ENCODE peak calls at places on chromosomes 13 and 19, in ten cellular contexts. U, R, F, I, J, B, H, S, Z and A are unnamed samples.

GRCh38 chr13:47397739-47398138 is 500.9 kb upstream of the HTR2A start:
- DNase-seq in Z (no peak), I (no peak), U (peak; percentile 39), B (no peak), J (no peak), R (no peak), H (peak; percentile 27), F (no peak), S (no peak), A (no peak)

GRCh38 chr13:112355274-112355843 is 20.8 kb upstream of the SPACA7 start:
- DNase-seq in B (no peak), F (no peak), S (no peak), U (no peak), H (no peak), Z (no peak), I (no peak), R (no peak), J (no peak), A (no peak)

GRCh38 chr19:1489463-1489971 is 633 bp downstream of the PCSK4 start:
- DNase-seq in B (no peak), R (no peak), I (no peak), H (no peak), U (no peak), J (no peak), Z (no peak), F (peak; percentile 71), S (peak; percentile 25), A (no peak)

GRCh38 chr13:94661396-94661795 is 50.9 kb downstream of the SOX21 start:
- DNase-seq in S (no peak), I (no peak), J (no peak), R (no peak), H (no peak), U (no peak), Z (no peak), F (no peak), B (no peak), A (no peak)

GRCh38 chr13:114102521-114103288 is 29.7 kb downstream of the RASA3 start:
- DNase-seq in Z (no peak), J (peak; percentile 42), R (no peak), H (no peak), S (peak; percentile 35), B (no peak), F (no peak), U (no peak), I (peak; percentile 22), A (no peak)

GRCh38 chr19:1424182-1424955 is 13.8 kb upstream of the RPS15 start:
- DNase-seq in S (no peak), U (no peak), B (no peak), F (no peak), J (no peak), R (no peak), H (no peak), I (no peak), Z (no peak), A (no peak)

GRCh38 chr13:59750860-59751259 is 412.9 kb downstream of the DIAPH3 start:
- DNase-seq in F (no peak), S (peak; percentile 60), B (no peak), I (no peak), Z (peak; percentile 83), J (no peak), U (peak; percentile 76), R (no peak), H (peak; percentile 95), A (no peak)

GRCh38 chr19:3413796-3414327 is 47.5 kb downstream of the NFIC start:
- DNase-seq in I (no peak), U (no peak), F (no peak), S (peak; percentile 58), R (no peak), H (no peak), B (no peak), J (no peak), Z (no peak), A (no peak)

GRCh38 chr19:18904334-18905057 is 8.5 kb upstream of the CERS1 start:
- DNase-seq in Z (no peak), U (no peak), H (no peak), F (no peak), B (no peak), I (no peak), J (no peak), R (no peak), S (no peak), A (peak; percentile 31)

GRCh38 chr13:31968473-31968872 is 63.1 kb upstream of the FRY start:
- DNase-seq in R (no peak), Z (no peak), S (no peak), I (no peak), J (no peak), B (no peak), H (no peak), U (no peak), F (no peak), A (no peak)

GRCh38 chr19:5395996-5396939 is 55.7 kb upstream of the PTPRS start:
- DNase-seq in I (no peak), S (no peak), B (no peak), H (peak; percentile 53), J (no peak), U (no peak), F (no peak), R (no peak), Z (no peak), A (no peak)

GRCh38 chr13:25478186-25478585 is 106.4 kb downstream of the ATP8A2 start:
- DNase-seq in B (no peak), F (no peak), I (no peak), U (peak; percentile 4), J (no peak), Z (no peak), R (no peak), S (no peak), H (peak; percentile 88), A (no peak)

GRCh38 chr19:4023600-4024398 is 16.3 kb downstream of the PIAS4 start:
- DNase-seq in S (no peak), F (no peak), U (no peak), J (no peak), Z (no peak), H (no peak), B (no peak), I (no peak), R (no peak), A (no peak)

GRCh38 chr19:50794778-50795664 is 4.8 kb downstream of the ACP4 start:
- DNase-seq in U (no peak), H (peak; percentile 67), J (no peak), B (no peak), Z (no peak), R (no peak), S (peak; percentile 57), F (peak; percentile 63), I (no peak), A (no peak)

GRCh38 chr13:28493740-28494536 is 990 bp downstream of the FLT1 start:
- DNase-seq in U (no peak), S (peak; percentile 28), R (no peak), B (no peak), Z (peak; percentile 20), F (no peak), J (no peak), I (no peak), H (peak; percentile 59), A (no peak)
- H3K4me1 ChIP-seq in U (no peaks in the 10 kb centered on the region), S (no peaks in the 10 kb centered on the region), R (no peaks in the 10 kb centered on the region), B (peaks cover 15% of the 10 kb centered on the region), Z (no peaks in the 10 kb centered on the region), F (peaks cover 34% of the 10 kb centered on the region), J (peaks cover 20% of the 10 kb centered on the region), I (peaks cover 4% of the 10 kb centered on the region), H (peaks cover 53% of the 10 kb centered on the region), A (peaks cover 3% of the 10 kb centered on the region)

GRCh38 chr19:49595819-49596404 is 4.9 kb downstream of the PRR12 start:
- DNase-seq in Z (no peak), S (no peak), F (no peak), H (no peak), I (peak; percentile 41), U (no peak), J (no peak), B (no peak), R (no peak), A (no peak)

GRCh38 chr19:49593233-49594113 is 2.5 kb downstream of the PRR12 start:
- DNase-seq in R (peak; percentile 89), H (peak; percentile 99), S (peak; percentile 99), I (peak; percentile 94), J (peak; percentile 96), B (peak; percentile 97), Z (peak; percentile 91), U (peak; percentile 89), F (peak; percentile 93), A (peak; percentile 91)

GRCh38 chr19:49595006-49595818 is 4.2 kb downstream of the PRR12 start:
- DNase-seq in U (no peak), R (no peak), H (no peak), F (no peak), I (peak; percentile 44), B (no peak), Z (no peak), J (no peak), S (no peak), A (no peak)

GRCh38 chr19:49592486-49593232 is 1.7 kb downstream of the PRR12 start:
- DNase-seq in U (no peak), B (no peak), J (no peak), R (no peak), F (peak; percentile 42), S (no peak), I (peak; percentile 45), Z (no peak), H (peak; percentile 69), A (peak; percentile 53)

DNA sequence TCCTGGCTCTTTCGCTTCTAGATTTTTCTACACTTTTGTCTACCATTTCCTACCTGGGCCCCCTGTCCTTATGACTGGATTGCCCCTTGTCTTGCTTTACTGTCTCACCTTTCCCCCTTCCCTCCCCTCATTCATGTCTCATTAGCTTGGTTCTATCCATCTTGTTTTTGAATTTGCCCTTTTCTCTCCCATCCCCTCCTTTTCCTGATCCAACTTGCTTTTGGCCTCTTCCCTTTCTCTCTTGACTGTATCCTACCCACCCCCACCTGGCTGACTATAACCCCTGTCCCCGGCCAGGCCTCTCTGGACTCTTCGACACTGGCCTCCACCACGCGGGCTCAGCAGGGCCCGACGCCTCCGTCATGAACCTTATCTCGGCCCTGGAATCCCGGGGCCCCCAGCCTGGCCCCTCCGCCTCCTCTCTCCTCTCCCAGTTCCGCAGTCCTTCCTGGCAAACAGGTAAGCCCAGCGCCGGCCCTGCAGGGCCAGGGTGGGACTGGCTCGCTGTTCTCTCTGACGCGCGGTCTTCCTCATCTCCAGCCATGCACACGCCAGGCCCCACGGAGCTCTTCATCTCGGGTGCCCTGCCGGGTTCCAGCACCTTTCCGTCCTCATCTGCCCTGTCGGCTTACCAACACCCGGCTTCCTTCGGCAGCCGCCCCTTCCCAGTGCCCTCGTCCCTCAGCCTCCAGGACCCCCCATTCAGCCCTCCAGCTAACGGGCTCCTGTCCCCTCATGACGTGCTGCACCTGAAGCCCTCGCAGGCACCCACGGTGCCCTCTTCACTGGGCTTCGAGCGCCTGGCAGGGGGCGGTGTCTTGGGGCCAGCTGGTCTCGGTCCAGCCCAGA is 3.4 kb downstream of the PRR12 start:
- DNase-seq in I (peak; percentile 46), U (no peak), R (no peak), H (no peak), Z (no peak), J (no peak), B (no peak), S (no peak), F (no peak), A (no peak)
- H3K27ac ChIP-seq in I (no peak overlapping the region), U (no peak overlapping the region), R (peak overlapping the region; percentile 61), H (peak overlapping the region; percentile 7), Z (peak overlapping the region; percentile 11), J (peak overlapping the region; percentile 83), B (peak overlapping the region; percentile 54), S (peak overlapping the region; percentile 26), F (no peak overlapping the region), A (peak overlapping the region; percentile 62)

GRCh38 chr19:53983457-53984289 is 7.8 kb upstream of the CACNG6 start:
- DNase-seq in J (no peak), S (no peak), I (no peak), R (no peak), H (no peak), F (no peak), U (no peak), Z (no peak), B (no peak), A (no peak)
- H3K4me1 ChIP-seq in J (no peaks in the 10 kb centered on the region), S (peaks cover 7% of the 10 kb centered on the region), I (no peaks in the 10 kb centered on the region), R (peaks cover 37% of the 10 kb centered on the region), H (peaks cover 11% of the 10 kb centered on the region), F (no peaks in the 10 kb centered on the region), U (no peaks in the 10 kb centered on the region), Z (peaks cover 8% of the 10 kb centered on the region), B (no peaks in the 10 kb centered on the region), A (peaks cover 16% of the 10 kb centered on the region)

GRCh38 chr13:45700971-45701900 is 884 bp upstream of the CBY2 start:
- DNase-seq in S (no peak), U (no peak), B (no peak), H (no peak), I (no peak), R (no peak), Z (no peak), J (no peak), F (no peak), A (no peak)
- H3K27ac ChIP-seq in S (no peak overlapping the region), U (no peak overlapping the region), B (no peak overlapping the region), H (no peak overlapping the region), I (no peak overlapping the region), R (no peak overlapping the region), Z (no peak overlapping the region), J (no peak overlapping the region), F (no peak overlapping the region), A (no peak overlapping the region)